ENCODE peak calls at places on chromosomes 3 and 15, in six cellular contexts. U is naive thymus-derived CD8-positive, alpha-beta T cell; Q is adipocyte; R is esophagus muscularis mucosa; D is WERI-Rb-1; I is Peyer's patch. P is an unnamed sample.

GRCh38 chr15:68431792-68432401 is at the start of gene ITGA11:
- DNase-seq in U (no peak), Q (peak), R (peak), D (peak), I (peak), P (no peak)

GRCh38 chr3:158791259-158791920 is 10.5 kb upstream of the MFSD1 start:
- DNase-seq in U (no peak), Q (peak), R (peak), D (peak), I (peak), P (no peak)

GRCh38 chr3:69200384-69201068 is 78.1 kb upstream of the LMOD3 start:
- DNase-seq in U (no peak), Q (peak), R (no peak), D (no peak), I (peak), P (no peak)

GRCh38 chr15:85941186-85941855 is 138.3 kb upstream of the AGBL1 start:
- DNase-seq in U (no peak), Q (no peak), R (no peak), D (no peak), I (no peak), P (no peak)

GRCh38 chr3:105823149-105823866 is 45.5 kb downstream of the CBLB start:
- DNase-seq in U (no peak), Q (peak), R (no peak), D (no peak), I (peak), P (no peak)

GRCh38 chr3:10194328-10195071 is 29.8 kb downstream of the IRAK2 start:
- DNase-seq in U (peak), Q (peak), R (no peak), D (no peak), I (peak), P (no peak)

GRCh38 chr3:71997066-71997653 is 212.2 kb upstream of the PROK2 start:
- DNase-seq in U (no peak), Q (no peak), R (no peak), D (no peak), I (no peak), P (no peak)

GRCh38 chr3:13667330-13667729 is 118.4 kb downstream of the FBLN2 start:
- DNase-seq in U (no peak), Q (no peak), R (no peak), D (no peak), I (no peak), P (no peak)

GRCh38 chr3:12170207-12170606 is 11.5 kb upstream of the TIMP4 start:
- DNase-seq in U (no peak), Q (peak), R (no peak), D (no peak), I (no peak), P (no peak)

GRCh38 chr3:194364652-194365434 is 4.7 kb downstream of the LRRC15 start:
- DNase-seq in U (no peak), Q (peak), R (no peak), D (peak), I (no peak), P (no peak)

GRCh38 chr3:13508496-13508895 is 28.4 kb downstream of the HDAC11 start:
- DNase-seq in U (no peak), Q (no peak), R (no peak), D (no peak), I (no peak), P (no peak)